ENCODE peak calls at places on chromosomes 7 and 10, in four cellular contexts. N is globus pallidus, U is GM10248, T is iris pigment epithelial cell. Y is an unnamed sample.
A peak's percentile ranks its signal among the peaks of the same experiment; 100 is the strongest.

GRCh38 chr7:2855386-2855785 is 11.3 kb upstream of the GNA12 start:
- DNase-seq in N (no peak), U (no peak), T (no peak), Y (no peak)

GRCh38 chr10:22481687-22482539 is 136.6 kb downstream of the SPAG6 start:
- DNase-seq in N (no peak), U (no peak), T (peak; percentile 11), Y (no peak)

GRCh38 chr7:95660023-95660434 is 63.7 kb upstream of the PDK4 start:
- DNase-seq in N (no peak), U (no peak), T (peak; percentile 3), Y (no peak)

GRCh38 chr7:99943641-99944507 is 14.5 kb upstream of the GJC3 start:
- DNase-seq in N (no peak), U (no peak), T (no peak), Y (no peak)

GRCh38 chr7:100705341-100705752 is 574 bp upstream of the POP7 start:
- DNase-seq in N (peak; percentile 68), U (peak; percentile 89), T (peak; percentile 55), Y (peak; percentile 36)

GRCh38 chr7:146565872-146566271 is 449.3 kb downstream of the CNTNAP2 start:
- DNase-seq in N (no peak), U (no peak), T (no peak), Y (no peak)

GRCh38 chr7:99739699-99740572 is 4.9 kb upstream of the CYP3A7 start:
- DNase-seq in N (no peak), U (no peak), T (no peak), Y (no peak)

GRCh38 chr7:16550671-16551070 is 24.0 kb downstream of the LRRC72 start:
- DNase-seq in N (no peak), U (no peak), T (no peak), Y (no peak)

GRCh38 chr7:51064688-51065087 is 251.9 kb downstream of the COBL start:
- DNase-seq in N (no peak), U (no peak), T (no peak), Y (no peak)

GRCh38 chr7:96303105-96303685 is 18.7 kb downstream of the SLC25A13 start:
- DNase-seq in N (no peak), U (no peak), T (peak; percentile 73), Y (no peak)

GRCh38 chr7:916291-916941 is 38.1 kb downstream of the ADAP1 start:
- DNase-seq in N (no peak), U (no peak), T (no peak), Y (no peak)

GRCh38 chr10:13776861-13777301 is 190.1 kb downstream of the PRPF18 start:
- DNase-seq in N (no peak), U (peak; percentile 53), T (no peak), Y (no peak)

GRCh38 chr10:118790058-118790457 is 35.3 kb upstream of the CACUL1 start:
- DNase-seq in N (no peak), U (no peak), T (no peak), Y (no peak)

GRCh38 chr7:26398436-26399308 is 107.0 kb downstream of the SNX10 start:
- DNase-seq in N (peak; percentile 37), U (peak; percentile 87), T (peak; percentile 28), Y (peak; percentile 91)

GRCh38 chr10:110137142-110137545 is 70.3 kb upstream of the MXI1 start:
- DNase-seq in N (peak; percentile 83), U (peak; percentile 56), T (peak; percentile 79), Y (peak; percentile 48)

GRCh38 chr7:148982596-148983219 is 45.6 kb downstream of the PDIA4 start:
- DNase-seq in N (no peak), U (no peak), T (peak; percentile 58), Y (no peak)

GRCh38 chr10:60942604-60943269 is 1.2 kb downstream of the RHOBTB1 start:
- DNase-seq in N (peak; percentile 75), U (peak; percentile 21), T (peak; percentile 76), Y (no peak)

GRCh38 chr10:42691361-42692120 is 53.2 kb upstream of the ZNF33B start:
- DNase-seq in N (no peak), U (no peak), T (no peak), Y (no peak)

GRCh38 chr10:132300582-132300981 is 7.2 kb downstream of the STK32C start:
- DNase-seq in N (no peak), U (no peak), T (no peak), Y (no peak)